ENCODE peak calls at places on chromosomes 13 and 19, in five cellular contexts. X is tibial nerve, L is cardiac muscle cell, N is left ventricle myocardium inferior, M is thoracic aorta. C is an unnamed sample.

GRCh38 chr13:106528711-106529414 is 6.6 kb downstream of the EFNB2 start:
- DNase-seq in X (no peak), L (no peak), N (no peak), M (no peak), C (no peak)

GRCh38 chr19:6778386-6778785 is 5.9 kb downstream of the VAV1 start:
- DNase-seq in X (no peak), L (no peak), N (no peak), M (no peak), C (no peak)

GRCh38 chr13:66826398-66826797 is 403.7 kb downstream of the PCDH9 start:
- DNase-seq in X (no peak), L (no peak), N (no peak), M (no peak), C (no peak)

GRCh38 chr19:17719730-17720486 is 628 bp downstream of the MAP1S start:
- DNase-seq in X (no peak), L (no peak), N (no peak), M (no peak), C (peak; percentile 66)

GRCh38 chr19:1668339-1669123 is 16.1 kb upstream of the TCF3 start:
- DNase-seq in X (no peak), L (peak; percentile 44), N (no peak), M (no peak), C (no peak)

GRCh38 chr19:38617764-38618589 is at the start of gene MAP4K1:
- DNase-seq in X (no peak), L (no peak), N (peak; percentile 37), M (no peak), C (peak; percentile 69)

GRCh38 chr19:22620912-22621311 is 13.2 kb upstream of the ZNF492 start:
- DNase-seq in X (no peak), L (no peak), N (no peak), M (no peak), C (no peak)

GRCh38 chr19:16883518-16883917 is 5.3 kb upstream of the F2RL3 start:
- DNase-seq in X (no peak), L (no peak), N (no peak), M (no peak), C (no peak)

GRCh38 chr13:99053636-99054233 is 75.9 kb upstream of the DOCK9 start:
- DNase-seq in X (no peak), L (no peak), N (no peak), M (no peak), C (no peak)

GRCh38 chr13:50152655-50153309 is 137.5 kb downstream of the KCNRG start:
- DNase-seq in X (no peak), L (no peak), N (no peak), M (no peak), C (no peak)

GRCh38 chr13:100721885-100722512 is 47.4 kb upstream of the TMTC4 start:
- DNase-seq in X (no peak), L (peak; percentile 70), N (no peak), M (no peak), C (peak; percentile 31)

GRCh38 chr13:43546260-43546659 is 240.5 kb downstream of the ENOX1 start:
- DNase-seq in X (no peak), L (peak; percentile 51), N (peak; percentile 60), M (no peak), C (no peak)

GRCh38 chr13:112576191-112576590 is 11.8 kb downstream of the TUBGCP3 start:
- DNase-seq in X (no peak), L (no peak), N (no peak), M (no peak), C (no peak)

GRCh38 chr13:25288966-25289365 is 1.7 kb upstream of the MTMR6 start:
- DNase-seq in X (no peak), L (no peak), N (no peak), M (no peak), C (no peak)

GRCh38 chr13:77820431-77821149 is 98.0 kb downstream of the EDNRB start:
- DNase-seq in X (no peak), L (no peak), N (no peak), M (no peak), C (no peak)

GRCh38 chr19:18832331-18833140 is 777 bp downstream of the UPF1 start:
- DNase-seq in X (no peak), L (peak; percentile 45), N (no peak), M (no peak), C (no peak)

GRCh38 chr13:28922341-28922740 is 102.2 kb downstream of the MTUS2 start:
- DNase-seq in X (no peak), L (no peak), N (no peak), M (no peak), C (no peak)

GRCh38 chr19:18110833-18111232 is 13.3 kb downstream of the MAST3 start:
- DNase-seq in X (no peak), L (no peak), N (no peak), M (no peak), C (no peak)

GRCh38 chr19:18743281-18743825 is 47.8 kb downstream of the COMP start:
- DNase-seq in X (no peak), L (peak; percentile 90), N (peak; percentile 79), M (no peak), C (no peak)

GRCh38 chr19:17420267-17420924 is 549 bp downstream of the MVB12A start:
- DNase-seq in X (no peak), L (peak; percentile 51), N (peak; percentile 23), M (no peak), C (peak; percentile 31)

GRCh38 chr13:45269204-45269603 is 68.4 kb upstream of the KCTD4 start:
- DNase-seq in X (no peak), L (no peak), N (no peak), M (no peak), C (no peak)

DNA sequence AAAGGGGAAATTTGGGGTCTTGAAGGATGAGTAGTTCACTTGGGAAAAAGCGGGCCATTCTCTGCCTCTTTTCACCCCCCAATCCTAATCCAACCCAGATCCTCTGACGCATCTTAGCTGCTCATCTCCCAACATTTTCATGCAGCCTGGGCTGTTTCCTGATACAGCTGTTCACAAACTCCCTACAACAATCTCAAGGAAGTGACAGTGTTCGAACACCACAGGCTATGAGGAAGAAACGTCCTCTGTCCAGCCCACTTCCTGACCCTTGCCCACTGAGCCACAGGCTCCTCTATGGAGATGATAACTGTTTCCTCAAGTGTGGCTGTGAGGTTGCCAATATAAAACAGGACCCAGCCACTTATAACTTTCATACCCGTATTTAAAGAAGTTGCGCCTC is 16.2 kb downstream of the LMTK3 start:
- DNase-seq in X (no peak), L (no peak), N (no peak), M (no peak), C (no peak)
- H3K27ac ChIP-seq in X (no peak overlapping the region), L (peak overlapping the region; percentile 23), N (no peak overlapping the region), M (no peak overlapping the region), C (no peak overlapping the region)

GRCh38 chr19:4095488-4095844 is 28.5 kb downstream of the MAP2K2 start:
- DNase-seq in X (no peak), L (no peak), N (no peak), M (no peak), C (no peak)

GRCh38 chr19:4099054-4099764 is 24.7 kb downstream of the MAP2K2 start:
- DNase-seq in X (no peak), L (no peak), N (no peak), M (no peak), C (no peak)

GRCh38 chr19:4096049-4096892 is 27.7 kb downstream of the MAP2K2 start:
- DNase-seq in X (no peak), L (no peak), N (no peak), M (no peak), C (no peak)

GRCh38 chr19:4098493-4098892 is 25.4 kb downstream of the MAP2K2 start:
- DNase-seq in X (no peak), L (no peak), N (peak; percentile 79), M (no peak), C (no peak)

GRCh38 chr19:4097501-4097900 is 26.4 kb downstream of the MAP2K2 start:
- DNase-seq in X (peak; percentile 38), L (no peak), N (peak; percentile 58), M (no peak), C (no peak)
- H3K36me3 ChIP-seq in X (peaks cover 12% of the 10 kb centered on the region), L (peaks cover 15% of the 10 kb centered on the region), N (peaks cover 76% of the 10 kb centered on the region), M (peaks cover 40% of the 10 kb centered on the region), C (peaks cover 27% of the 10 kb centered on the region)

DNA sequence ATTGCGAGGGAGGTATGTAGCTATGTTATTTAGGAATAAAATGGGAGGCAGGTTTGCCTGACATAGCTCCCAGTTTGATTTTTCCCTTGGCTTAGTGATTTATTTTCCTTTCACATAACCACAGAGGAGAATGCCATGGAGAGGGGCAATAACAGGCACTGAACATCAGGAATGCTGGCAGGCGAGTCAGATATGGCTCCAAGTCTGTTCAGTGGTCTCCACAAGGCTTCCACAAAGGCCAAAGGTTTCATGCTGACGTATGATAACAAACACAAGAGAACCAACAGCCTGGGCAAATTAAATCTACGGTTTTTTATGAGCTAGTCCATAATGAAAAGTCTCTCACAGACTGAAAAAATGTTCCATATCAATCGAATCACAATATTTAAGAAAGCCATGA is 66.7 kb downstream of the SUCLA2 start:
- DNase-seq in X (no peak), L (no peak), N (no peak), M (no peak), C (no peak)
- H3K27ac ChIP-seq in X (no peak overlapping the region), L (no peak overlapping the region), N (no peak overlapping the region), M (no peak overlapping the region), C (no peak overlapping the region)

DNA sequence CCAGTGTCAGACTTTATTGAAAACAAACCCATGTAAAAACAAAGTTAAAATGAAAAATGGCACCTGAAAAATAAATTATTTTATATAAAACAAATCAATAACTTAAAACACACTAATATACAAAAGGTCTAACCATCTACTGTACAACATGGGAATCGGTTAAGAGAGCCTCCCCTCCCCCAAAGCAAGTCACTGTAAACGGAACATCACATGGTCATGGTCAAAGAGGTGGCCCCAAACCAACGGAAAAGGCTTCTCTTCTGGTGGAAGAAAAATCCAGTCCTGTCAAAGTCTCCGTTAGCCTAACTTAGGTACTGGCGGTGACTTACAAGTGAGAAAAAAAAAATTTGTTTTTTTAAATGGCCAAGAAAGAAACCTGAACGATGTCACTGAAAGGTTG is 15.7 kb upstream of the TIMM44 start:
- DNase-seq in X (no peak), L (no peak), N (no peak), M (no peak), C (no peak)
- H3K36me3 ChIP-seq in X (peaks cover 10% of the 10 kb centered on the region), L (peaks cover 27% of the 10 kb centered on the region), N (peaks cover 44% of the 10 kb centered on the region), M (peaks cover 29% of the 10 kb centered on the region), C (peaks cover 25% of the 10 kb centered on the region)

GRCh38 chr13:103081435-103081834 is 15.2 kb upstream of the SLC10A2 start:
- DNase-seq in X (no peak), L (no peak), N (no peak), M (no peak), C (no peak)

DNA sequence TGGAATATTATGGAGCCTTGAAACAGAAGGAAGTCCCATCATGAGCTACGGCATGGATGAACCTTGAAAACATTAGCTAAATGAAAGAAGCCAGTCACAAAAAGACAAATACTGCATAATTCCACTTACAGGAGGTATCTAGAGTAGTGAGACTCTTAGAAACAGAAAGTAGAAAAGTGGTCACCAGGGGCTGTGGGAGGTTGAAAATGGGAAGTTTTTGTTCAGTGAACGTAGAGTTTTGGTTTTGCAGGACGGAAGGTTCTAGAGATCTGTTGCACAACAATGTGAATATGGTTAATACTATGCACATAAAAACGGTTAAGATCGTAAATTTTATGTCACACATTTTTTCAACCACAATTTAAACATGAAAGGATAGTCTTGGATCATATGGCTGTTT is 11.9 kb upstream of the SLC10A2 start:
- DNase-seq in X (no peak), L (no peak), N (no peak), M (no peak), C (no peak)
- H3K27ac ChIP-seq in X (no peak overlapping the region), L (no peak overlapping the region), N (no peak overlapping the region), M (no peak overlapping the region), C (no peak overlapping the region)

DNA sequence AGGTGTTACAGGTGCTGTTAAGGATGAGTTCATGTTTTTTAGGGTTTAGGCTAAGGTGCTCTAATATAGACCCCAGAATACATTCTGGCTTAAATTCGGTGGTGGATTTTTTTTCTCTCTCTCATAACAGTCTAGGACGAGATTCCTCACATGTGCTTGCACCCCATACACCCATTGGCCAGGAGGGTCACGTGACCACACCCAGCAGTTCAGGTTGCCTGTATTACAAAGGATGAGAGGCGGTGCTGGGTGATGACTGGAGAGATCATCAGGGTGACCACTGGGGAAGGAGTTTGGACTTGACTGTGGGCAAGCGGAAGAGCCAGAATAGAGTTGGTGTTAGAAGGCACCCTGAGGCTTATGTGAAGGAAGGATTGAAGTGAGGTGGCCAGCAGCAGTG is 27.7 kb downstream of the PPP2R1A start:
- DNase-seq in X (no peak), L (no peak), N (no peak), M (no peak), C (no peak)
- H3K36me3 ChIP-seq in X (peaks cover 53% of the 10 kb centered on the region), L (peaks cover 96% of the 10 kb centered on the region), N (peaks cover 100% of the 10 kb centered on the region), M (peaks cover 94% of the 10 kb centered on the region), C (peaks cover 91% of the 10 kb centered on the region)

C was measured in CD4-positive, alpha-beta memory T cell.